ENCODE peak calls at places on chromosome 1, in ten cellular contexts. I is stimulated activated CD4-positive, alpha-beta T cell treated with anti-CD3 and anti-CD28 coated beads, Interleukin-4, amount 100 ng/mL, for 48 hours; K is K562; D is CD4-positive, alpha-beta T cell; O is EL; B is right cardiac atrium; X is ecto neural progenitor cell; Z is NCI-H510A; H is dorsolateral prefrontal cortex; R is glutamatergic neuron. Y is an unnamed sample.
A peak's percentile ranks its signal among the peaks of the same experiment; 100 is the strongest.

GRCh38 chr1:100354971-100355394 is 2.7 kb downstream of the CDC14A start:
- DNase-seq in Z (peak; percentile 75), D (peak; percentile 39), H (no peak), O (peak; percentile 35), I (no peak), B (no peak), K (peak; percentile 64), R (no peak), X (peak; percentile 59), Y (no peak)

GRCh38 chr1:108121361-108122143 is 78.6 kb downstream of the SLC25A24 start:
- DNase-seq in D (no peak), H (no peak), K (peak; percentile 63), R (peak; percentile 34), B (peak; percentile 40), I (no peak), Z (no peak), X (peak; percentile 78), O (no peak), Y (no peak)

GRCh38 chr1:117562581-117563491 is 43.0 kb upstream of the TENT5C start:
- DNase-seq in H (no peak), I (no peak), D (no peak), Z (no peak), O (no peak), X (peak; percentile 27), B (no peak), K (no peak), R (no peak), Y (no peak)

GRCh38 chr1:103525114-103525606 is 339 bp upstream of the RNPC3 start:
- DNase-seq in R (no peak), D (no peak), H (no peak), B (no peak), O (peak; percentile 59), K (peak; percentile 70), I (no peak), Z (no peak), X (peak; percentile 49), Y (peak; percentile 45)

GRCh38 chr1:48878191-48878940 is 101.7 kb upstream of the BEND5 start:
- DNase-seq in K (no peak), X (no peak), Z (no peak), B (no peak), D (no peak), R (no peak), O (peak; percentile 72), I (no peak), H (no peak), Y (peak; percentile 65)

GRCh38 chr1:2386636-2387611 is 4.4 kb downstream of the MORN1 start:
- DNase-seq in D (no peak), H (no peak), B (peak; percentile 12), I (no peak), Z (no peak), X (no peak), R (peak; percentile 9), O (no peak), K (no peak), Y (no peak)

GRCh38 chr1:14571810-14572767 is 26.4 kb upstream of the KAZN start:
- DNase-seq in R (peak; percentile 56), H (peak; percentile 47), D (no peak), O (no peak), Z (no peak), K (peak; percentile 64), X (peak; percentile 63), B (no peak), I (no peak), Y (no peak)

GRCh38 chr1:41843378-41843777 is 75.3 kb downstream of the HIVEP3 start:
- DNase-seq in D (no peak), X (no peak), Z (no peak), H (no peak), I (no peak), K (no peak), B (no peak), O (peak; percentile 65), R (no peak), Y (peak; percentile 19)

GRCh38 chr1:48182441-48182840 is 40.1 kb upstream of the SLC5A9 start:
- DNase-seq in X (no peak), I (no peak), R (peak; percentile 18), B (no peak), Z (peak; percentile 37), D (no peak), K (no peak), H (no peak), O (no peak), Y (no peak)

GRCh38 chr1:36856126-36856525 is 178.2 kb downstream of the GRIK3 start:
- DNase-seq in Z (peak; percentile 100), D (no peak), R (no peak), O (no peak), B (no peak), K (no peak), I (no peak), X (no peak), H (no peak), Y (no peak)

GRCh38 chr1:174982971-174983689 is 16.6 kb upstream of the CACYBP start:
- DNase-seq in H (no peak), K (peak; percentile 43), R (no peak), B (no peak), Z (no peak), O (peak; percentile 48), I (no peak), X (no peak), D (no peak), Y (peak; percentile 42)

GRCh38 chr1:89198500-89199072 is at the start of gene GBP4:
- DNase-seq in R (no peak), B (peak; percentile 32), Z (no peak), O (peak; percentile 55), K (no peak), H (no peak), D (peak; percentile 25), I (no peak), X (no peak), Y (peak; percentile 54)

GRCh38 chr1:234212764-234213406 is 160.4 kb upstream of the COA6 start:
- DNase-seq in H (no peak), Z (peak; percentile 48), O (peak; percentile 49), D (no peak), R (no peak), X (no peak), B (no peak), I (peak; percentile 29), K (peak; percentile 59), Y (peak; percentile 82)

GRCh38 chr1:205791568-205792180 is 16.4 kb upstream of the RAB29 start:
- DNase-seq in X (peak; percentile 76), R (peak; percentile 70), B (peak; percentile 52), I (peak; percentile 42), K (peak; percentile 86), Z (peak; percentile 19), D (peak; percentile 50), O (peak; percentile 62), H (peak; percentile 78), Y (peak; percentile 72)

GRCh38 chr1:116711061-116711582 is 43.1 kb upstream of the CD2 start:
- DNase-seq in R (no peak), I (peak; percentile 13), H (no peak), D (no peak), X (no peak), B (no peak), Z (peak; percentile 49), K (no peak), O (no peak), Y (no peak)

GRCh38 chr1:42684139-42684538 is 1.9 kb downstream of the YBX1 start:
- DNase-seq in K (no peak), O (peak; percentile 43), H (no peak), X (no peak), I (peak; percentile 13), B (no peak), D (no peak), R (no peak), Z (peak; percentile 24), Y (peak; percentile 9)

GRCh38 chr1:921011-921837 is 2.5 kb upstream of the SAMD11 start:
- DNase-seq in R (peak; percentile 87), I (no peak), B (peak; percentile 79), X (peak; percentile 89), Z (peak; percentile 78), K (peak; percentile 94), O (peak; percentile 80), D (no peak), H (peak; percentile 71), Y (peak; percentile 53)

GRCh38 chr1:99970713-99971255 is 988 bp downstream of the SLC35A3 start:
- DNase-seq in H (no peak), O (peak; percentile 17), K (no peak), X (no peak), D (no peak), I (no peak), R (no peak), B (no peak), Z (no peak), Y (no peak)

GRCh38 chr1:218402771-218403110 is 57.6 kb downstream of the TGFB2 start:
- DNase-seq in Z (no peak), K (no peak), I (no peak), O (no peak), B (no peak), D (no peak), X (no peak), R (no peak), H (no peak), Y (no peak)

GRCh38 chr1:37434292-37434907 is 40.0 kb upstream of the ZC3H12A start:
- DNase-seq in X (peak; percentile 86), K (peak; percentile 87), D (peak; percentile 59), H (peak; percentile 86), O (peak; percentile 46), B (peak; percentile 66), R (peak; percentile 91), I (peak; percentile 66), Z (peak; percentile 74), Y (peak; percentile 40)

GRCh38 chr1:56831874-56832693 is 12.9 kb upstream of the FYB2 start:
- DNase-seq in K (peak; percentile 64), Z (no peak), R (peak; percentile 78), D (peak; percentile 50), H (peak; percentile 74), I (peak; percentile 34), B (peak; percentile 54), X (peak; percentile 80), O (peak; percentile 95), Y (peak; percentile 54)

GRCh38 chr1:198937231-198938031 is 298.6 kb downstream of the PTPRC start:
- DNase-seq in D (no peak), R (no peak), I (no peak), X (no peak), K (no peak), B (peak; percentile 15), O (peak; percentile 92), H (peak; percentile 49), Z (peak; percentile 38), Y (peak; percentile 98)

GRCh38 chr1:2079396-2080085 is 29.3 kb downstream of the PRKCZ start:
- DNase-seq in H (no peak), X (no peak), Z (no peak), O (no peak), K (no peak), R (no peak), D (no peak), B (no peak), I (no peak), Y (no peak)

Y was measured in MV-4-11.